ENCODE peak calls at places on chromosomes 11 and 22, in six cellular contexts. G is SW 1271; Y is cardiac fibroblast; L is stimulated activated CD4-positive, alpha-beta T cell treated with anti-CD3 and anti-CD28 coated beads, Interleukin-12 subunit alpha, Interleukin-12 subunit beta, amount 100 ng/mL, for 48 hours; T is SK-N-SH; A is B cell. I is an unnamed sample.

GRCh38 chr22:27241430-27242110 is 560.0 kb downstream of the MN1 start:
- DNase-seq in T (peak), G (no peak), L (no peak), Y (peak), A (no peak), I (no peak)

GRCh38 chr11:65577756-65578109 is 1.9 kb downstream of the EHBP1L1 start:
- DNase-seq in T (no peak), A (no peak), Y (no peak), G (no peak), L (no peak), I (no peak)

GRCh38 chr11:91846664-91847063 is 378.0 kb upstream of the FAT3 start:
- DNase-seq in G (no peak), T (no peak), A (no peak), Y (no peak), L (no peak), I (no peak)

GRCh38 chr11:68003846-68004550 is at the start of gene UNC93B1:
- DNase-seq in T (peak), G (peak), L (peak), A (peak), Y (peak), I (peak)

GRCh38 chr22:33109532-33110148 is 51.5 kb upstream of the SYN3 start:
- DNase-seq in L (no peak), G (no peak), T (no peak), Y (no peak), A (no peak), I (no peak)

GRCh38 chr22:32564170-32565001 is 89.8 kb downstream of the FBXO7 start:
- DNase-seq in G (no peak), T (no peak), A (no peak), L (no peak), Y (peak), I (no peak)

GRCh38 chr22:39920134-39920743 is 19.4 kb downstream of the GRAP2 start:
- DNase-seq in G (no peak), L (no peak), T (no peak), Y (no peak), A (no peak), I (no peak)

GRCh38 chr11:112367453-112367852 is 106.8 kb upstream of the PLET1 start:
- DNase-seq in G (no peak), Y (no peak), T (no peak), A (no peak), L (no peak), I (no peak)

GRCh38 chr11:14544611-14545010 is 24.4 kb upstream of the PSMA1 start:
- DNase-seq in A (no peak), Y (peak), T (no peak), L (no peak), G (no peak), I (no peak)

GRCh38 chr11:40129276-40129675 is 1330.2 kb downstream of the LRRC4C start:
- DNase-seq in A (no peak), Y (no peak), L (no peak), T (peak), G (no peak), I (no peak)

GRCh38 chr11:73176145-73176891 is 34.2 kb upstream of the FCHSD2 start:
- DNase-seq in L (no peak), T (no peak), G (no peak), A (no peak), Y (no peak), I (no peak)

GRCh38 chr11:119942583-119943338 is 195.2 kb downstream of the TRIM29 start:
- DNase-seq in Y (no peak), T (no peak), L (no peak), A (no peak), G (no peak), I (no peak)

GRCh38 chr11:46894506-46894905 is 23.8 kb downstream of the LRP4 start:
- DNase-seq in L (no peak), G (no peak), A (no peak), T (no peak), Y (no peak), I (no peak)